ENCODE peak calls at places on chromosomes 11 and 22, in seven cellular contexts. P is H1, O is stomach, G is sigmoid colon, K is HCT116, D is upper lobe of left lung, B is transverse colon. L is an unnamed sample. For H3K36me3, the result is how much of the 10 kb centered on the place peaks cover.

GRCh38 chr11:121714356-121714755 is 261.6 kb upstream of the SORL1-AS1 start:
- DNase-seq in P (no peak), O (no peak), G (no peak), B (no peak), K (no peak), D (no peak), L (no peak)

GRCh38 chr22:22836635-22837034 is 51.0 kb upstream of the IGLL5 start:
- DNase-seq in G (no peak), D (no peak), K (no peak), B (no peak), O (no peak), P (no peak), L (no peak)

GRCh38 chr11:10742460-10743208 is 8.4 kb upstream of the CTR9 start:
- DNase-seq in D (no peak), O (no peak), B (no peak), G (no peak), P (no peak), K (no peak), L (no peak)

GRCh38 chr11:33005175-33005574 is 10.5 kb upstream of the DEPDC7 start:
- DNase-seq in P (no peak), D (no peak), G (no peak), K (no peak), O (no peak), B (no peak), L (no peak)

GRCh38 chr11:60718524-60719316 is 5.8 kb upstream of the MS4A18 start:
- DNase-seq in B (peak), O (no peak), K (no peak), D (no peak), G (no peak), P (no peak), L (no peak)

GRCh38 chr11:23856654-23857053 is 640.2 kb upstream of the LUZP2 start:
- DNase-seq in D (no peak), P (no peak), K (no peak), B (no peak), O (no peak), G (no peak), L (no peak)

GRCh38 chr11:35539781-35540281 is 14.4 kb upstream of the PAMR1 start:
- DNase-seq in G (peak), B (peak), D (no peak), P (no peak), O (no peak), K (no peak), L (no peak)

GRCh38 chr11:32527191-32527590 is 56.4 kb upstream of the EIF3M start:
- DNase-seq in K (no peak), B (no peak), D (no peak), G (no peak), P (no peak), O (no peak), L (no peak)

GRCh38 chr11:22539851-22540376 is 85.7 kb downstream of the FANCF start:
- DNase-seq in P (no peak), B (no peak), K (no peak), O (no peak), G (no peak), D (no peak), L (no peak)

GRCh38 chr11:132119573-132119972 is 749.2 kb downstream of the NTM start:
- DNase-seq in G (no peak), P (no peak), B (no peak), D (no peak), O (no peak), K (no peak), L (no peak)

GRCh38 chr22:41368543-41368817 is 13.3 kb upstream of the TEF start:
- DNase-seq in B (no peak), P (no peak), K (no peak), D (no peak), G (no peak), O (no peak), L (no peak)

GRCh38 chr11:122748968-122749687 is 89.2 kb upstream of the CRTAM start:
- DNase-seq in D (peak), P (no peak), O (no peak), K (no peak), G (peak), B (peak), L (no peak)

GRCh38 chr11:29527391-29527936 is 489.4 kb downstream of the KCNA4 start:
- DNase-seq in K (peak), O (no peak), P (no peak), G (no peak), B (no peak), D (peak), L (no peak)

GRCh38 chr11:86365566-86365965 is 9.1 kb upstream of the CCDC81 start:
- DNase-seq in P (no peak), K (no peak), O (no peak), G (no peak), D (no peak), B (no peak), L (no peak)

GRCh38 chr11:60710482-60710881 is 11.1 kb downstream of the MS4A8 start:
- DNase-seq in G (no peak), B (no peak), O (no peak), K (no peak), P (no peak), D (no peak), L (no peak)

GRCh38 chr11:64744544-64745218 is 739 bp upstream of the RASGRP2 start:
- DNase-seq in K (no peak), B (no peak), P (no peak), D (no peak), G (no peak), O (no peak), L (peak)

DNA sequence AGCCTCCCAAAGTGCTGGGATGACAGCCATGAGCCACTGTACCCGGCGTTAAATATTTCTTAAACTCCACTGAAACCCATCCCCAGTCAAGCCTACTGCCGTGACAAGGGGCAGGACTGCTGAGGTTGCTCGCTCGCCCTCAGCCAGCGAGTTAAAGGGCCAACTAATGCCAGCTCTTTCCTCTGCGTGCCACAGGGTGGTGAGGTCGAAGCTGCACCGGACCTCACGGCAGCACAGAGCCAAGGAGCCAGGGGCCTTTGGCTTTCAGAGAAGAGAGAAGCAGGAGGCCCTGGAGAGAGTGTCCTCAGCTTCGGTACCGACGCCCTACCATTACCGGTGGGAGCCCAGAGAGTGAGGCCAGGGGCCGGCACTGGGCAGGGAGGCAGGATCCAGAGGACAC is 12.8 kb downstream of the ARFGAP2 start:
- DNase-seq in O (no peak), B (no peak), P (no peak), K (no peak), D (no peak), G (no peak), L (no peak)
- TF ChIP-seq POLR2A in O (no peak), B (no peak), P (no peak), K (no peak), D (no peak), G (no peak), L (no peak)

GRCh38 chr22:50271519-50271970 is 1.4 kb upstream of the MAPK11 start:
- DNase-seq in K (no peak), P (no peak), O (peak), G (no peak), B (peak), D (peak), L (peak)
- TF ChIP-seq POLR2AphosphoS5 in K (no peak), P (no peak), O (no peak), G (no peak), B (no peak), D (no peak), L (no peak)

GRCh38 chr22:29803190-29803589 is 34.9 kb downstream of the ASCC2 start:
- DNase-seq in B (no peak), O (no peak), G (no peak), D (no peak), P (no peak), K (no peak), L (no peak)
- H3K36me3 ChIP-seq in B (under half), O (half or more), G (half or more), D (half or more), P (half or more), K (under half), L (half or more)

GRCh38 chr11:116851631-116852030 is 14.2 kb upstream of the APOA1 start:
- DNase-seq in O (no peak), D (peak), P (no peak), K (no peak), G (no peak), B (peak), L (peak)

GRCh38 chr11:116855413-116855812 is 18.0 kb upstream of the APOA1 start:
- DNase-seq in P (no peak), G (no peak), D (no peak), K (no peak), B (no peak), O (no peak), L (no peak)

GRCh38 chr11:116849491-116849890 is 12.1 kb upstream of the APOA1 start:
- DNase-seq in D (no peak), G (no peak), K (no peak), B (no peak), O (no peak), P (no peak), L (no peak)

GRCh38 chr11:116853461-116854073 is 16.1 kb upstream of the APOA1 start:
- DNase-seq in G (no peak), P (no peak), K (peak), B (peak), D (no peak), O (peak), L (no peak)

DNA sequence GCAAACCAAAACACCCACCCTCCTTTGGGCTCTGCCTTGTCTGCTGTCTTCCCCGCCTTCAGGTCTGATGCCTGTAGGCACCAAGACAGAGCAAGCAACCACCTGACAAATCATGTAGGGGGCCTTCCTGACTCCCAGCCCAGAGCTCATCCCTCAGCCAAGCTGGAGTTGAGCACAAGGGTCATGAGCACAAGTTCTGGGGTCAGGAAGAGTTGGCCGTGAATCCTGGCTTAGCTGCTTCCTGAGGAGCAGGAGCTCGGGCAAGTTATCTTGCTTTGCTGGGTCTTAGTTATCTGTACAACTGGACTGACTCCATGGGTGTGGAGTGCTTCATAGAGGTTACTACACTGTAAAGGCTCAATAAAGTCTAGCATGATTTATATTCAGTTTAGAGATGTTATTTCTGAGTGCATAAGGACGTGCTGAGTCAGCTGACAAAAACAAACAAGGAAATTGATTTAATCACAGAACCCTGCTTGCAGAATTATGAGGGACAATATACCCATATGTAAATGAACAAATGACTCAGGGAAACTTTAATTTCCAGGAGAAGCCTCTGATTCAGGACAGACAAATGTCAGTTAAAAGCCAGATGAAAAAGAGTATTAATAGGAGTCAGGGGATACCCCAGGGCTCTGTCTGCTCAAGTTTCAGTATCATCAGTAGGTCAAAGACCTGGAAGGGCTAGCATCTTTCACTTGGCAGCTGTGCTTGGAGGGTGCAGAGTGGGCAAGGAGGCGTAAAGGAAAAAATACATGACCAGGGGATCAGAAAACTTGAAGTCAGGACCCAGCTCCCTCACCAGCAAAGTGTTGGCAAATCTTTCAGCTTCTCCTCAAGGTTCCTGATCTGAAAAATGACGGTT is 15.1 kb upstream of the APOA1 start:
- DNase-seq in G (no peak), O (no peak), D (no peak), K (no peak), B (peak), P (no peak), L (peak)
- TF ChIP-seq POLR2A in G (no peak), O (no peak), D (no peak), K (no peak), B (peak), P (no peak), L (no peak)

DNA sequence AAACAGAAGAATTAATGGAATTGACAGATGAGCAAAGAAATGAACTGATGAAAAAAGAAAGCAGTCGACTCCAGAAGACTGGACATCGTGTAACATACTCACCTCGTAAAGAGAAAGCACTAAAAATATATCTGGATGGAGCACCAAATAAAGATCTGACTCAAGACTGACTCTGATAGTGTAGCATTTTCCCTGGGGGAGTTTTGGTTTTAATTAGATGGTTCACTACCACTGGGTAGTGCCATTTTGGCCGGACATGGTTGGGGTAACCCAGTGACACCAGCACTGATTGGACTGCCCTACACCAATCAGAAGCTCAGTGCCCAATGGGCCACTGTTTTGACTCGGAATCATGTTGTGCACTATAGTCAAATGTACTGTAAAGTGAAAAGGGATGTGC is 52.4 kb downstream of the DKK3 start:
- DNase-seq in O (no peak), G (no peak), D (no peak), P (no peak), K (no peak), B (no peak), L (no peak)
- TF ChIP-seq POLR2AphosphoS5 in O (no peak), G (no peak), D (no peak), P (no peak), K (no peak), B (no peak), L (no peak)

DNA sequence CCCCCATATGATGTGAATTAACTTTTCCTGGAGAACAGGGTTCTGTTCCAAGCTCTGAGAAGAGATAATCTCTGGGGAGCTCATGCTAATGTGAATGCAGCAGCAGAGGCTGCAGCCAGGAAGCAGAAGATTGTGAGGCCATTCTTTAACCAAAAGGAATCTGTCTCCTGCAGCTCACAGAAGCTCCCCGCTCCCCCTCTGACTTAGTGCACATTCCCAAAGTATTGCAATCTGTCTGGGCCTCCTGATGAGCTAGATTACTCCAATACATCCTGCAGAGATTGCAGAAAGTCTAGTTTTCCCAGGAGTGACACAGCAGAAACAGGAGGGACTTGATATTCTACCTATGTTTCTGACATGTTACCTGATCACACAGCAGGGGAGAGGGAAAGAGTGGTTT is 420.6 kb upstream of the FAT3 start:
- DNase-seq in P (peak), G (no peak), K (no peak), B (no peak), D (no peak), O (no peak), L (no peak)
- H3K36me3 ChIP-seq in P (under half), G (under half), K (under half), B (under half), D (under half), O (under half), L (under half)

GRCh38 chr11:133910101-133910500 is 46.7 kb downstream of the IGSF9B start:
- DNase-seq in O (no peak), P (no peak), G (no peak), B (no peak), K (no peak), D (no peak), L (no peak)
- TF ChIP-seq POLR2A in O (no peak), P (no peak), G (no peak), B (no peak), K (no peak), D (no peak), L (no peak)

DNA sequence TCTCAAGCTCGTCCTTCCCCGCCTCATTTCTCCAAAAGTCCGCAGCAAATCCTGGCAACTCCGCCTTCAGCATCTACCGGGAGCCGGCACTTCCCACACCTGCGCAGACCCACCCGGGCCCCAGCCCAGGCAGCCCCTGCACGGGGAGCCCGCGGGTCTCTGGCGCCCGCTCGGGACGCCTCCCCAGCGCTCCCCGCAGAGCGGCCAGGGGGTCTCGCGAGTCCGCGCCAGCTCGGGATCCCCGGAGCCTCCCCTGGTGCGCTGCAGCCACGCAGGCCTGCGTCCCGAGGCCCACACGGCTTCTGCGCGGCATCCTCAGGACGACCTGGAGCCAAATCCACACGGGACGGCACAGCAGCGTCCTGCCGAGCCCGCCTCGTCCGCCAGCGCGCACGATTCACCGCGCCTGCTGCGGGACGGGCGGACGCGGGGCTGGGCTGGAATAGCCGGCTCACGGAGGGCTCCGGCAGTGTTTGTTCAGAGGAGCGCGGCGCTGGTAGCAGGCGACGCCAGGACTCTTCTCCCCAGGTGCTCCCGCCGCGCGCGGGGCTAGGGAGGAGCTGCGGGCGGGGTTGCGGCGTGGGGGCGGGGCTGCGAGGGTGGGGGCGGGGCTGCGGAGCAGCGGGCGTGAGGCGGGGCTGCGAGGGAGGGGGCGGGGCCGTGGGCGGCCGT is 810 bp upstream of the PHRF1 start:
- DNase-seq in P (no peak), G (no peak), B (no peak), O (no peak), K (peak), D (no peak), L (peak)
- TF ChIP-seq POLR2AphosphoS5 in P (no peak), G (peak), B (peak), O (peak), K (peak), D (peak), L (peak)

DNA sequence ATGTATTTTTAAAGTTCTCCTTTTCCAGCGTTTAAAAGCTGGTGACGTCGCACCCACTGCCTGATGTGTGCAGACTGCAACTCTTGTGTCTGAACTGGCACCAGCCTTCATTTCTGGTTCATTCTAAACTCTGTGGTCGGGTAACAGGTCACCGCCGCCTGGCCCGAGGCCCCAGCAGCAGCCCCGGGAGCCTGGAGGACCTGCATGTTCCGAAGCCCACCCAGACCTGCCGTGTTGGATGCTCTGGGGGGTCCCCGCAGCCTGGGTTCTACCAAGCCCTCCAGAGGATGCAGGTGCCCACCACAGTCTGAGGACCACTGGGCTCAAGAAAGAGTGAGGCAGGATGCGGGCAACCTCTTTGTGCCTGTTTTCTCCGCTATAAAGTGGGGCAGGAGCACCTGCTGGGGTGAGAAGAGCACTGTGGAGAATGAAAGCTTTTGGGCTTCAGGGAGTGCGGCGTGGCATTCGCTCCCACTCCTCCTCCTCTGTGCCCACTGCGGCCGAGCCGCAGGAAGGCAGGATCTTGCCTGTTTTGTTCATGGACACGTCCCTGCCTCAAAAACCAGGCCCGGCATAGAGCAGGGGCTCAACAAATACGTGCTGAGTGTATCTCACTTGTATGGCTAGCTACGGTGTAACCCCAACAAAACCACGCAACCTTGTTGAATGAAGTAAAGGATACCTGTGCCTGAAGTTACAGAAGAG is 40.1 kb downstream of the CERK start:
- DNase-seq in P (no peak), D (no peak), B (no peak), G (peak), K (no peak), O (no peak), L (no peak)
- H3K36me3 ChIP-seq in P (half or more), D (half or more), B (under half), G (half or more), K (under half), O (half or more), L (half or more)